ENCODE peak calls at places on chromosome 9, in four cellular contexts. Y is HCT116, W is suprapubic skin, A is GM23338. Q is an unnamed sample.

GRCh38 chr9:94826644-94827410 is 100.3 kb downstream of the AOPEP start:
- DNase-seq in Y (no peak), W (no peak), A (no peak), Q (no peak)

GRCh38 chr9:99030082-99030481 is 74.8 kb upstream of the TGFBR1 start:
- DNase-seq in Y (no peak), W (no peak), A (no peak), Q (no peak)

GRCh38 chr9:23850242-23851023 is 24.4 kb upstream of the ELAVL2 start:
- DNase-seq in Y (no peak), W (no peak), A (peak), Q (no peak)

GRCh38 chr9:96014078-96014477 is 138.6 kb downstream of the ERCC6L2 start:
- DNase-seq in Y (no peak), W (no peak), A (no peak), Q (no peak)

GRCh38 chr9:88429595-88430430 is 41.6 kb downstream of the SPIN1 start:
- DNase-seq in Y (no peak), W (no peak), A (no peak), Q (no peak)

GRCh38 chr9:33306037-33306436 is 15.7 kb downstream of the NFX1 start:
- DNase-seq in Y (no peak), W (no peak), A (no peak), Q (no peak)

GRCh38 chr9:126534431-126535186 is 79.1 kb upstream of the LMX1B start:
- DNase-seq in Y (no peak), W (no peak), A (peak), Q (no peak)

GRCh38 chr9:126989847-126990821 is 75.6 kb downstream of the RALGPS1 start:
- DNase-seq in Y (no peak), W (no peak), A (peak), Q (no peak)

GRCh38 chr9:15243086-15243485 is 63.9 kb downstream of the TTC39B start:
- DNase-seq in Y (no peak), W (no peak), A (no peak), Q (no peak)

GRCh38 chr9:120729796-120730195 is 15.5 kb upstream of the MEGF9 start:
- DNase-seq in Y (no peak), W (no peak), A (peak), Q (no peak)

GRCh38 chr9:79489241-79490000 is 82.3 kb upstream of the TLE4 start:
- DNase-seq in Y (no peak), W (no peak), A (peak), Q (no peak)

GRCh38 chr9:137918331-137919094 is 40.9 kb downstream of the CACNA1B start:
- DNase-seq in Y (no peak), W (no peak), A (no peak), Q (no peak)

GRCh38 chr9:6788175-6789016 is 30.6 kb downstream of the KDM4C start:
- DNase-seq in Y (peak), W (no peak), A (no peak), Q (no peak)

GRCh38 chr9:115291841-115292240 is 173.9 kb upstream of the TNC start:
- DNase-seq in Y (no peak), W (no peak), A (no peak), Q (no peak)

GRCh38 chr9:100581661-100582060 is 3.8 kb downstream of the CAVIN4 start:
- DNase-seq in Y (no peak), W (no peak), A (no peak), Q (no peak)

GRCh38 chr9:72362680-72363139 is 2.3 kb downstream of the ZFAND5 start:
- DNase-seq in Y (no peak), W (no peak), A (peak), Q (no peak)

GRCh38 chr9:18791074-18791473 is 241.9 kb downstream of the SAXO1 start:
- DNase-seq in Y (peak), W (no peak), A (peak), Q (no peak)

GRCh38 chr9:81396528-81396927 is 292.8 kb downstream of the TLE1 start:
- DNase-seq in Y (no peak), W (no peak), A (no peak), Q (no peak)

GRCh38 chr9:38331141-38331540 is 61.4 kb upstream of the ALDH1B1 start:
- DNase-seq in Y (no peak), W (no peak), A (no peak), Q (no peak)

GRCh38 chr9:113012492-113012891 is 500 bp upstream of the ZNF883 start:
- DNase-seq in Y (no peak), W (no peak), A (peak), Q (no peak)

GRCh38 chr9:95910023-95910706 is 34.7 kb downstream of the ERCC6L2 start:
- DNase-seq in Y (no peak), W (no peak), A (no peak), Q (no peak)

GRCh38 chr9:83034587-83034986 is 28.4 kb downstream of the RASEF start:
- DNase-seq in Y (no peak), W (no peak), A (no peak), Q (no peak)

GRCh38 chr9:32882616-32883015 is 99.3 kb downstream of the TMEM215 start:
- DNase-seq in Y (no peak), W (no peak), A (no peak), Q (no peak)

GRCh38 chr9:110536802-110537201 is 42.7 kb downstream of the SVEP1 start:
- DNase-seq in Y (no peak), W (no peak), A (no peak), Q (no peak)

GRCh38 chr9:100099722-100100042 is 639 bp downstream of the INVS start:
- DNase-seq in Y (peak), W (no peak), A (peak), Q (no peak)

GRCh38 chr9:107935931-107936330 is 446.4 kb upstream of the KLF4 start:
- DNase-seq in Y (no peak), W (no peak), A (no peak), Q (no peak)

GRCh38 chr9:123544007-123544827 is 188.2 kb downstream of the CRB2 start:
- DNase-seq in Y (peak), W (no peak), A (peak), Q (no peak)

GRCh38 chr9:37408933-37409710 is 13.4 kb upstream of the GRHPR start:
- DNase-seq in Y (no peak), W (no peak), A (no peak), Q (peak)

GRCh38 chr9:115292584-115293271 is 174.8 kb upstream of the TNC start:
- DNase-seq in Y (no peak), W (no peak), A (no peak), Q (no peak)

GRCh38 chr9:33225319-33226152 is 14.4 kb upstream of the SPINK4 start:
- DNase-seq in Y (peak), W (peak), A (peak), Q (no peak)

GRCh38 chr9:87063246-87063645 is 115.9 kb upstream of the GAS1 start:
- DNase-seq in Y (no peak), W (no peak), A (no peak), Q (no peak)

GRCh38 chr9:71303351-71303750 is 181.9 kb upstream of the TRPM3 start:
- DNase-seq in Y (no peak), W (no peak), A (no peak), Q (no peak)

GRCh38 chr9:119291554-119291953 is 77.7 kb downstream of the BRINP1 start:
- DNase-seq in Y (no peak), W (no peak), A (no peak), Q (no peak)

GRCh38 chr9:97924386-97924785 is 2.1 kb upstream of the TRMO start:
- DNase-seq in Y (no peak), W (no peak), A (no peak), Q (no peak)

GRCh38 chr9:97919217-97919813 is 3.0 kb downstream of the TRMO start:
- DNase-seq in Y (no peak), W (no peak), A (no peak), Q (no peak)

GRCh38 chr9:97925497-97926334 is 3.4 kb upstream of the TRMO start:
- DNase-seq in Y (no peak), W (no peak), A (no peak), Q (no peak)

GRCh38 chr9:97921959-97922905 is at the start of gene TRMO:
- DNase-seq in Y (peak), W (peak), A (peak), Q (peak)

DNA sequence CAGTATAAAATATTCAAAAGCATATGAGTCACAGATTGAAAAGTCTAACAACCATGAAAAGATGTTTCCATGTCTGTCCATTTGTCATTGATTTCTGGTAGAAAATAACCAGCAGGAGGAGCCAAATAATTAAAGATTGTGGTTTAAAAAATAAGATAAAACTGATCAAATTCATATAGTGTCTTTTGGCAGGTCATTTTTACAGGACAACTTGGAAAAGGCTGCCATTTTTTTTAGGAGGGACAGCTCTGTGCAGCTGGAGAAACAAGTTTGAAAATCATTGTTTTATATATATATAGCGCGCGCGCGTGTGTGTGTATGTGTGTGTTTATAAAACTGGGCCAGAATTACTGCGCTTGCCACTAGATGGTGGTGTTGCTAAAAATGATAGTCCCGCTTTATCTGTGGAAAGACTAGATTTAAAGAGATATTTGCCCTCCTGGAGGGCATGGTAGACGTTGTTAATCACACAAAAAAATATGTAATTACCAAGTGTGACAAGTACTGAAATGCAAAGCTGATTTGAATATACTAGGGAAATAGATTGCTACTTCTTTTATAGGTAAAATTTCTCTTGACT is 1.3 kb upstream of the TRMO start:
- DNase-seq in Y (peak), W (peak), A (peak), Q (no peak)
- TF ChIP-seq POLR2AphosphoS5 in Y (no peak), W (no peak), A (no peak), Q (no peak)

GRCh38 chr9:135506327-135507103 is 6.0 kb downstream of the MRPS2 start:
- DNase-seq in Y (no peak), W (peak), A (peak), Q (no peak)

GRCh38 chr9:135502873-135503321 is 2.4 kb downstream of the MRPS2 start:
- DNase-seq in Y (no peak), W (peak), A (no peak), Q (no peak)

GRCh38 chr9:135503371-135504261 is 3.1 kb downstream of the MRPS2 start:
- DNase-seq in Y (no peak), W (peak), A (no peak), Q (no peak)

GRCh38 chr9:135505406-135506187 is 5.1 kb downstream of the MRPS2 start:
- DNase-seq in Y (no peak), W (peak), A (no peak), Q (no peak)

GRCh38 chr9:135504262-135505229 is 4.1 kb downstream of the MRPS2 start:
- DNase-seq in Y (peak), W (peak), A (peak), Q (peak)
- TF ChIP-seq POLR2AphosphoS5 in Y (no peak), W (no peak), A (peak), Q (no peak)

GRCh38 chr9:131032384-131032783 is 23.4 kb downstream of the LAMC3 start:
- DNase-seq in Y (no peak), W (no peak), A (no peak), Q (no peak)
- TF ChIP-seq POLR2AphosphoS5 in Y (no peak), W (no peak), A (no peak), Q (no peak)

GRCh38 chr9:136484153-136485048 is 1.6 kb upstream of the SEC16A start:
- DNase-seq in Y (no peak), W (peak), A (no peak), Q (no peak)
- TF ChIP-seq POLR2AphosphoS5 in Y (no peak), W (no peak), A (no peak), Q (no peak)

GRCh38 chr9:124602204-124602603 is 95.0 kb upstream of the NR5A1 start:
- DNase-seq in Y (no peak), W (no peak), A (no peak), Q (no peak)
- TF ChIP-seq POLR2AphosphoS5 in Y (no peak), W (no peak), A (no peak), Q (no peak)

GRCh38 chr9:128887914-128888350 is 6.0 kb downstream of the LRRC8A start:
- DNase-seq in Y (no peak), W (peak), A (peak), Q (no peak)
- TF ChIP-seq POLR2AphosphoS5 in Y (no peak), W (no peak), A (no peak), Q (no peak)

Q was measured in GM12891.